ENCODE peak calls at places on chromosomes 16 and 17, in four cellular contexts. M is mammary epithelial cell, S is AG04450, N is IMR-90. L is an unnamed sample.

GRCh38 chr17:64455993-64456885 is 7.3 kb downstream of the MILR1 start:
- DNase-seq in M (no peak), S (no peak), N (no peak), L (no peak)

GRCh38 chr17:71667661-71668060 is 453.2 kb upstream of the SOX9 start:
- DNase-seq in M (no peak), S (no peak), N (no peak), L (no peak)

GRCh38 chr17:14201087-14201486 is 35.6 kb downstream of the CDRT15 start:
- DNase-seq in M (no peak), S (no peak), N (peak; percentile 8), L (no peak)

GRCh38 chr16:76932541-76933211 is 258.3 kb upstream of the MON1B start:
- DNase-seq in M (peak; percentile 22), S (no peak), N (peak; percentile 17), L (no peak)

GRCh38 chr16:50372611-50373344 is 4.0 kb upstream of the BRD7 start:
- DNase-seq in M (peak; percentile 47), S (no peak), N (peak; percentile 61), L (peak; percentile 28)

GRCh38 chr16:17793354-17793753 is 322.6 kb upstream of the XYLT1 start:
- DNase-seq in M (no peak), S (no peak), N (no peak), L (no peak)

GRCh38 chr16:47511882-47512281 is 50.8 kb downstream of the PHKB start:
- DNase-seq in M (no peak), S (no peak), N (no peak), L (no peak)

GRCh38 chr17:79520134-79520892 is 90.5 kb downstream of the RBFOX3 start:
- DNase-seq in M (no peak), S (no peak), N (no peak), L (no peak)

GRCh38 chr16:87101903-87102302 is 215.3 kb downstream of the C16orf95 start:
- DNase-seq in M (no peak), S (no peak), N (peak; percentile 54), L (no peak)

GRCh38 chr16:81634380-81635121 is 144.5 kb upstream of the PLCG2 start:
- DNase-seq in M (no peak), S (no peak), N (peak; percentile 73), L (no peak)

GRCh38 chr16:20023190-20023589 is 50.5 kb downstream of the GPR139 start:
- DNase-seq in M (peak; percentile 2), S (no peak), N (peak; percentile 17), L (no peak)

GRCh38 chr17:3748576-3748975 is 24.9 kb downstream of the HASPIN start:
- DNase-seq in M (no peak), S (no peak), N (no peak), L (no peak)

GRCh38 chr17:50076591-50077235 is 18.4 kb upstream of the PDK2 start:
- DNase-seq in M (no peak), S (no peak), N (no peak), L (no peak)

DNA sequence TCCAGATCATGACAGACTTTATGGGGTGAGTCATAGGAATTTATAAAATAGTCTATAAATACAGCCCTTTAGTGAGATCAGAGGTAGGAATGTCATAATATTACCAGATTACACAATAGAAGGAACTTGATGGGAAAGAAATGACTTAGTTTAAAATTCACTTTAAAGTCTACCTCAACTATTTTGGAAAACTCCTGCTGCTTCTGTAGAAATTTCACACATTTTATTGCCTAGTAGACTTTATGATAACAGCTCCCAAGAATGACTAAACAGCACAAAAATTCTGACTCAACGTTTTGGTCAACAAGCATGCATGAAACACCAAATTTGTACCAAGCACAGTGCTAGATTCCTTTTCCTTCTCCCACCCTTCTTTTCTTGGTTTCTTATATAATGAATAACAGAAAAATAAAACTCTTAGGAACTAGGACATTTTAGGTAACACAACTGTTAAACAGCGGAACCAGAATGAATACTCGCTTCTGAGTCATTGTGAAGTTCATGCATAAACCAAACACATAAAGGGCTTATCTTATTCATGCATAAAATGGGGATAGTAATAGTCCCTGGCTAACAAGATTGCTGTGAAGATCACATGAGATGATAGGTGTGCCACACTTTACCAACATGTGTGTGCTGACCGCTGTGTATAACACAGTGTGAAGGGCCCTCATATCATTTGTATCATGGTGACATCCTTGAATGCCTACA is 243.9 kb downstream of the CDH8 start:
- DNase-seq in M (peak; percentile 42), S (no peak), N (no peak), L (no peak)
- H3K27ac ChIP-seq in M (peak overlapping the region; percentile 7), S (no peak overlapping the region), N (no peak overlapping the region), L (peak overlapping the region; percentile 31)

GRCh38 chr16:342455-343213 is 9.9 kb downstream of the AXIN1 start:
- DNase-seq in M (no peak), S (no peak), N (no peak), L (no peak)
- H3K27ac ChIP-seq in M (no peak overlapping the region), S (no peak overlapping the region), N (no peak overlapping the region), L (no peak overlapping the region)

GRCh38 chr17:76487451-76488192 is 13.6 kb downstream of the RHBDF2 start:
- DNase-seq in M (no peak), S (no peak), N (no peak), L (no peak)

GRCh38 chr17:76492989-76493501 is 8.2 kb downstream of the RHBDF2 start:
- DNase-seq in M (peak; percentile 81), S (peak; percentile 68), N (peak; percentile 93), L (no peak)

GRCh38 chr17:76492250-76492988 is 8.8 kb downstream of the RHBDF2 start:
- DNase-seq in M (no peak), S (no peak), N (no peak), L (no peak)

GRCh38 chr17:76491271-76492184 is 9.7 kb downstream of the RHBDF2 start:
- DNase-seq in M (no peak), S (no peak), N (no peak), L (no peak)

DNA sequence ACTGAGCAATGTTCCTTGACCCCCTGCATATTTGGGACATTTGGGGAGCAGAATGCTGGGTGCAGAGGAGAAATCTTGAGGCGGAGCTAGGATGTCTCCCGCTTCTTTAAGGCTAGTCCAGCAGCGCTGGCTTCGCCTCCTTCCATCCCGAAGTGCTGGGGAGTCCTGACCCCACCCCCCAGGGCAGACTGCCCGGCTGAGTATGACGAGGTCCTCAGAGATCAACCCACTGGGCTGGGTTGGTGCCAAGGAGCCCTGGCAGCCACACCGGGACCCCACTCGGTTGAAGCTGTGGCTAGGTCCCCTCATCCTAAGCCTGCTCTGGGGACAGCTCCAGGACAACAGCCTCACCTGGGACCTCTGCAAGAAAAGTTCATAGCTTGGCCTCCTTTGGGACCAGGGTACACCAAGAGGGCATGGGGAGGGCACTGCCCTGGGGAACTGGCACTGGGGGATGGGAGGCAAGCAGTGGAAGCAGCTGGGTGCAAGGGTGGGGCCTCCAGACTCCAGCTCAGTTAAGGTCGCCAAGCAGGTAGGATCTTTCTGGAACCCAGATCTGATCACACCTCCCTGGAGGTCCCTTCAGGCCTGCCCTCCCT is 11.0 kb downstream of the RHBDF2 start:
- DNase-seq in M (no peak), S (no peak), N (no peak), L (no peak)
- H3K27ac ChIP-seq in M (no peak overlapping the region), S (no peak overlapping the region), N (no peak overlapping the region), L (no peak overlapping the region)

GRCh38 chr16:373848-374615 is 3.7 kb upstream of the MRPL28 start:
- DNase-seq in M (no peak), S (no peak), N (no peak), L (no peak)
- H3K27ac ChIP-seq in M (no peak overlapping the region), S (no peak overlapping the region), N (no peak overlapping the region), L (no peak overlapping the region)

DNA sequence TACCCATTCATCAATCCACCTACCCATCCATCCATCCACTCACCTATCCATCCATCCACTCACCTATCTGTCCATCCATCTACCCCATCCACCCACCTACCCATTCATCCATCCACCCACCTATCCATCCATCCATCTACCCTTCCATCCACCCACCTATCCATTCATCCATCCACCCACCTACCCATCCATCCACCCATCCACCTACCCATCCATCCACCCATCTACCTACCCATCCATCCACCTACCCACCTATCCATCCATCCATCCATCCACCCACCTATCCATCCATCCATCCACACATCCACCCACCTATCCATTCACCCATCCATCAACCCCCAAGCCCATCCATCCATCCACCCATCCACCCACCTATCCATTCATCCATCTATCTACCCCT is 267.1 kb downstream of the MRTFB start:
- DNase-seq in M (no peak), S (no peak), N (no peak), L (no peak)
- H3K27ac ChIP-seq in M (no peak overlapping the region), S (no peak overlapping the region), N (no peak overlapping the region), L (no peak overlapping the region)

GRCh38 chr17:30291571-30292489 is at the start of gene BLMH:
- DNase-seq in M (peak; percentile 25), S (peak; percentile 38), N (peak; percentile 77), L (peak; percentile 9)

GRCh38 chr17:30292490-30292858 is 730 bp upstream of the BLMH start:
- DNase-seq in M (no peak), S (no peak), N (no peak), L (no peak)

GRCh38 chr17:30296499-30297038 is 4.8 kb upstream of the BLMH start:
- DNase-seq in M (no peak), S (no peak), N (no peak), L (no peak)

GRCh38 chr17:30290077-30290476 is 1.7 kb downstream of the BLMH start:
- DNase-seq in M (no peak), S (no peak), N (no peak), L (no peak)

GRCh38 chr17:30290696-30291570 is 811 bp downstream of the BLMH start:
- DNase-seq in M (peak; percentile 85), S (no peak), N (peak; percentile 21), L (no peak)
- H3K27ac ChIP-seq in M (no peak overlapping the region), S (no peak overlapping the region), N (peak overlapping the region; percentile 64), L (peak overlapping the region; percentile 83)

DNA sequence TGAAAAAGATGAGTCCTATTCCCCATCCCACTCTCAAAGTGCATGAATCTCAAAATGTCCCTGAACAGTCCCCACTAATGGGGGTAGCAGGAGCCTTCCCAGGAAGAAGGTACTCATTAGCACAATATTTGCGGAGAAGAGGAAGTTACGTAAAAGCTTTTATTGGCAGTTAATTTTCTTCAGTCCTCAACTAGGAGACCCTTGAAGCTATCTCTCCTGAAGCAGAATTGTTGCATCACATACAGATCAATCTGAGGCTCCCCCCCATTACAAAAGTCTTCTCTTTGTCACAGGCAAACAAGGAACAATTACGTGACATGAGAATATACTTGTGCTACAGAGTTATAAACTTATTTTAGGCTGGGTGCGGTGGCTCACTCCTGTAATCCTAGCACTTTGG is 14.2 kb downstream of the SLFN12L start:
- DNase-seq in M (no peak), S (no peak), N (no peak), L (no peak)
- H3K27ac ChIP-seq in M (no peak overlapping the region), S (no peak overlapping the region), N (no peak overlapping the region), L (no peak overlapping the region)

GRCh38 chr16:85473326-85473725 is 139.8 kb upstream of the GSE1 start:
- DNase-seq in M (no peak), S (no peak), N (no peak), L (no peak)

GRCh38 chr16:85472514-85472913 is 140.6 kb upstream of the GSE1 start:
- DNase-seq in M (no peak), S (no peak), N (no peak), L (no peak)

GRCh38 chr16:85471469-85472431 is 141.4 kb upstream of the GSE1 start:
- DNase-seq in M (peak; percentile 14), S (no peak), N (no peak), L (no peak)

GRCh38 chr16:85469929-85470590 is 143.1 kb upstream of the GSE1 start:
- DNase-seq in M (no peak), S (no peak), N (no peak), L (no peak)

DNA sequence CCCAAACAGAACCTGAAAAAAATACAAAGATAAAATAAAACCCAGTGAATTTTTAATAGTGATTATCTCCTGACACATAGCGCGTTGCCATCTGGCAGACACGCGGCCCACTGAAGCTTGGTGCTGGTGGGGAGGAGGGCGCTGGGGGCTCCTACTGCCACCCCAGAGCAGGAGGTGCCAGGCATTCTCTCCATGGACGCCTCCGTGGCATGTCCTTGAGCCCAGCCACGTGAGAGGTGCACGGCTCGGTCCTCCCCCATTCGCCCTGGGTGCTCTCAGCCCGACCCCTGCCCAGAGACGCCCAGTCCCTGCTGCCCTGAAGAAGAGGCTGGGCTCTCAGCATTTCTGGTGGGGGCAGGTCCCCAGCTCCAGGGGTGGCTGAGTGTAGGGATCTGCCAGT is 142.2 kb upstream of the GSE1 start:
- DNase-seq in M (no peak), S (no peak), N (no peak), L (no peak)
- H3K27ac ChIP-seq in M (no peak overlapping the region), S (no peak overlapping the region), N (no peak overlapping the region), L (no peak overlapping the region)